ENCODE peak calls at places on chromosomes 12 and 14, in four cellular contexts. One of them, this sample, is unnamed.

GRCh38 chr12:48811454-48812090 is 6.7 kb upstream of the CACNB3 start:
- DNase-seq in choroid plexus epithelial cell: peak
- DNase-seq in head of caudate nucleus: no peak
- DNase-seq in T-helper 17 cell: no peak
- DNase-seq in this sample: no peak

GRCh38 chr12:79983969-79984629 is 49.2 kb upstream of the PPP1R12A start:
- DNase-seq in choroid plexus epithelial cell: peak
- DNase-seq in head of caudate nucleus: no peak
- DNase-seq in T-helper 17 cell: no peak
- DNase-seq in this sample: no peak

GRCh38 chr12:69115099-69115498 is 124.3 kb upstream of the CPSF6 start:
- DNase-seq in choroid plexus epithelial cell: no peak
- DNase-seq in head of caudate nucleus: no peak
- DNase-seq in T-helper 17 cell: no peak
- DNase-seq in this sample: no peak

GRCh38 chr12:22409071-22409951 is 74.8 kb upstream of the ST8SIA1 start:
- DNase-seq in choroid plexus epithelial cell: no peak
- DNase-seq in head of caudate nucleus: no peak
- DNase-seq in T-helper 17 cell: no peak
- DNase-seq in this sample: no peak

GRCh38 chr14:57578427-57579220 is 85.0 kb upstream of the CCDC198 start:
- DNase-seq in choroid plexus epithelial cell: no peak
- DNase-seq in head of caudate nucleus: no peak
- DNase-seq in T-helper 17 cell: no peak
- DNase-seq in this sample: no peak

GRCh38 chr12:89733579-89734201 is 25.1 kb upstream of the ATP2B1 start:
- DNase-seq in choroid plexus epithelial cell: peak
- DNase-seq in head of caudate nucleus: no peak
- DNase-seq in T-helper 17 cell: no peak
- DNase-seq in this sample: peak

GRCh38 chr12:30043151-30043550 is 259.4 kb upstream of the TMTC1 start:
- DNase-seq in choroid plexus epithelial cell: no peak
- DNase-seq in head of caudate nucleus: no peak
- DNase-seq in T-helper 17 cell: no peak
- DNase-seq in this sample: no peak

GRCh38 chr12:100753837-100754236 is 40.7 kb upstream of the ANO4 start:
- DNase-seq in choroid plexus epithelial cell: no peak
- DNase-seq in head of caudate nucleus: no peak
- DNase-seq in T-helper 17 cell: no peak
- DNase-seq in this sample: no peak

GRCh38 chr12:53065975-53066593 is 13.1 kb downstream of the SPRYD3 start:
- DNase-seq in choroid plexus epithelial cell: peak
- DNase-seq in head of caudate nucleus: peak
- DNase-seq in T-helper 17 cell: peak
- DNase-seq in this sample: peak

GRCh38 chr14:75794615-75795038 is 133.6 kb downstream of the TTLL5 start:
- DNase-seq in choroid plexus epithelial cell: peak
- DNase-seq in head of caudate nucleus: no peak
- DNase-seq in T-helper 17 cell: no peak
- DNase-seq in this sample: no peak

GRCh38 chr12:1523558-1524050 is 70.8 kb downstream of the FBXL14 start:
- DNase-seq in choroid plexus epithelial cell: no peak
- DNase-seq in head of caudate nucleus: no peak
- DNase-seq in T-helper 17 cell: no peak
- DNase-seq in this sample: no peak

GRCh38 chr12:55036326-55036725 is 16.6 kb downstream of the NEUROD4 start:
- DNase-seq in choroid plexus epithelial cell: no peak
- DNase-seq in head of caudate nucleus: no peak
- DNase-seq in T-helper 17 cell: no peak
- DNase-seq in this sample: peak

GRCh38 chr12:52870361-52871290 is 21.8 kb upstream of the KRT78 start:
- DNase-seq in choroid plexus epithelial cell: peak
- DNase-seq in head of caudate nucleus: peak
- DNase-seq in T-helper 17 cell: peak
- DNase-seq in this sample: peak

GRCh38 chr14:102498005-102498677 is 11.4 kb downstream of the ANKRD9 start:
- DNase-seq in choroid plexus epithelial cell: no peak
- DNase-seq in head of caudate nucleus: no peak
- DNase-seq in T-helper 17 cell: no peak
- DNase-seq in this sample: no peak

GRCh38 chr12:75270157-75270556 is 60.0 kb downstream of the CAPS2 start:
- DNase-seq in choroid plexus epithelial cell: no peak
- DNase-seq in head of caudate nucleus: no peak
- DNase-seq in T-helper 17 cell: no peak
- DNase-seq in this sample: no peak

GRCh38 chr14:101761881-101762529 is 496 bp downstream of the PPP2R5C start:
- DNase-seq in choroid plexus epithelial cell: no peak
- DNase-seq in head of caudate nucleus: peak
- DNase-seq in T-helper 17 cell: peak
- DNase-seq in this sample: peak

GRCh38 chr12:116954700-116955381 is 44.1 kb downstream of the FBXW8 start:
- DNase-seq in choroid plexus epithelial cell: peak
- DNase-seq in head of caudate nucleus: no peak
- DNase-seq in T-helper 17 cell: no peak
- DNase-seq in this sample: no peak

GRCh38 chr12:113298861-113299545 is 35.9 kb downstream of the SLC8B1 start:
- DNase-seq in choroid plexus epithelial cell: no peak
- DNase-seq in head of caudate nucleus: peak
- DNase-seq in T-helper 17 cell: no peak
- DNase-seq in this sample: no peak

GRCh38 chr14:65287264-65288131 is 125.0 kb upstream of the FUT8 start:
- DNase-seq in choroid plexus epithelial cell: peak
- DNase-seq in head of caudate nucleus: no peak
- DNase-seq in T-helper 17 cell: peak
- DNase-seq in this sample: no peak

GRCh38 chr12:132491349-132491663 is 1.4 kb downstream of the FBRSL1 start:
- DNase-seq in choroid plexus epithelial cell: no peak
- DNase-seq in head of caudate nucleus: no peak
- DNase-seq in T-helper 17 cell: no peak
- DNase-seq in this sample: no peak

GRCh38 chr12:47602330-47602729 is 103.5 kb downstream of the RPAP3 start:
- DNase-seq in choroid plexus epithelial cell: peak
- DNase-seq in head of caudate nucleus: no peak
- DNase-seq in T-helper 17 cell: no peak
- DNase-seq in this sample: no peak

This sample was measured in CD4-positive, CD25-positive, alpha-beta regulatory T cell.